ENCODE peak calls at places on chromosomes 1 and 21, in six cellular contexts. D is stomach, F is A549, N is sigmoid colon, O is SK-N-SH, I is ovary. A is an unnamed sample.

GRCh38 chr1:155038602-155039307 is 5.1 kb downstream of the DCST1 start:
- DNase-seq in I (no peak), N (no peak), D (peak), F (peak), O (no peak), A (no peak)

GRCh38 chr21:15749868-15750174 is 20.0 kb downstream of the USP25 start:
- DNase-seq in I (no peak), O (no peak), D (no peak), F (no peak), N (no peak), A (no peak)

GRCh38 chr1:182193908-182194550 is 132.5 kb upstream of the ZNF648 start:
- DNase-seq in O (no peak), I (peak), D (no peak), F (no peak), N (peak), A (no peak)

GRCh38 chr21:37437376-37438080 is 71.0 kb downstream of the DYRK1A start:
- DNase-seq in N (no peak), I (no peak), D (no peak), F (no peak), O (no peak), A (no peak)

GRCh38 chr1:211924256-211924655 is 93.7 kb upstream of the LPGAT1 start:
- DNase-seq in F (no peak), D (no peak), N (no peak), O (no peak), I (no peak), A (no peak)

GRCh38 chr21:16492892-16493291 is 763.1 kb downstream of the USP25 start:
- DNase-seq in N (no peak), F (no peak), D (no peak), I (no peak), O (no peak), A (no peak)

GRCh38 chr1:64917328-64917861 is 49.0 kb downstream of the JAK1 start:
- DNase-seq in N (peak), D (peak), F (peak), I (peak), O (no peak), A (no peak)

GRCh38 chr1:110645962-110646735 is 28.6 kb downstream of the KCNA3 start:
- DNase-seq in O (no peak), I (no peak), D (no peak), N (no peak), F (no peak), A (no peak)

GRCh38 chr1:44842763-44843655 is at the start of gene PTCH2:
- DNase-seq in N (peak), D (peak), O (peak), F (peak), I (peak), A (peak)

GRCh38 chr1:50879137-50879536 is 80.9 kb downstream of the FAF1 start:
- DNase-seq in O (no peak), N (no peak), F (no peak), D (no peak), I (no peak), A (no peak)

GRCh38 chr1:44326066-44326701 is 28.9 kb downstream of the ERI3 start:
- DNase-seq in O (no peak), F (no peak), D (no peak), N (no peak), I (no peak), A (no peak)

GRCh38 chr1:25030674-25031589 is 100.9 kb upstream of the RUNX3 start:
- DNase-seq in O (no peak), D (no peak), N (no peak), I (no peak), F (no peak), A (peak)

GRCh38 chr1:54459714-54460113 is 53.5 kb upstream of the SSBP3 start:
- DNase-seq in D (no peak), N (peak), I (no peak), F (no peak), O (peak), A (no peak)

DNA sequence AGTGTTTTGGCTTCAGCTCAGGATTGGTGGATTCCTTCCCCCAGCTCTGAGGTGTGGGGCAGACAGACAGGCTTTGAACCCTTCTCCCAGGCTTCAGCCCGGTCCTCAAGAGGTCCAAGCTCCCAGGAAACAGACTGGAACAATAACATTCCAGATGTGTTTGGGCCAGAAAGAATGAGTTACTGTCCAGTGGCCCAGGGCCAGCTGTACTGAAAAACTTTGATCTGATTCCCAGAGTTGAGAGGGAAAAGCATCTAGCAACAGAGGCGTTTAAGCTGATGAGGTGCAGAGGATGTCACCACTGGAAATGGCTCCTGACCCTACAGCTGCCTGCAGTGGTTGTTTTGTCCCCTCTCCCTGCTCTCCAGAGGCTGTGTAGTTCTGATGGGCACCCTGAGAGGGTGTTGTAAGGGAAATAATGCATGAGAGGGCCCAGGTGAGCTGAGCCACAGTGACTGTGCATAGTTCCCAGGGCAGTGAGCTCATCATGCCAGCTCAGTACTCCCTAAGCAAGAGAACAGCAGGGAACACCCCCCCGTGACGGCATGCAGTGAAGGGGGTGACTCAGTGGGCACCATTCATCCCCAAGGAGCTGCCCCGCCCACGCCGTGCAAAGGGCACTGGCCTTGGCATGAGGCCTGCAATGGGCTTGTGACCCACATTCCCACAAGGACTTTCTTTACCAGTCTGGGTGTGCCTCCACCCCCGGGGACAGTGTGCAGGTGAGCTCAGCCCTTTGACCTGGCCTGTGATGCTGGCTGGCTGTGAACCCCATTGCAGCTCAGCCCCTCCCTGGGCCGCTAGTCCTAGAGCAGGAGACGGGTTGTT is 13.8 kb upstream of the SFN start:
- DNase-seq in D (peak), F (peak), O (no peak), I (no peak), N (no peak), A (peak)
- TF ChIP-seq EP300 in D (no peak), F (peak), O (no peak), I (no peak), N (no peak), A (no peak)

GRCh38 chr1:33473900-33474299 is 1.5 kb downstream of the ZSCAN20 start:
- DNase-seq in N (no peak), F (no peak), I (no peak), O (no peak), D (no peak), A (no peak)

GRCh38 chr1:33468972-33469371 is 3.5 kb upstream of the ZSCAN20 start:
- DNase-seq in N (no peak), D (no peak), O (no peak), F (no peak), I (no peak), A (no peak)

GRCh38 chr1:33471416-33471815 is 1.0 kb upstream of the ZSCAN20 start:
- DNase-seq in D (no peak), F (no peak), O (no peak), I (no peak), N (no peak), A (no peak)

GRCh38 chr1:33470495-33471012 is 1.9 kb upstream of the ZSCAN20 start:
- DNase-seq in O (peak), F (peak), N (peak), I (peak), D (peak), A (peak)

GRCh38 chr1:33472349-33472980 is at the start of gene ZSCAN20:
- DNase-seq in N (peak), O (peak), I (peak), D (peak), F (peak), A (peak)
- TF ChIP-seq EP300 in N (peak), O (no peak), I (no peak), D (no peak), F (no peak), A (no peak)

GRCh38 chr1:176595217-176595616 is 132.2 kb downstream of the PAPPA2 start:
- DNase-seq in O (no peak), I (no peak), F (no peak), D (no peak), N (no peak), A (no peak)
- TF ChIP-seq EP300 in O (no peak), I (no peak), F (no peak), D (no peak), N (no peak), A (no peak)

DNA sequence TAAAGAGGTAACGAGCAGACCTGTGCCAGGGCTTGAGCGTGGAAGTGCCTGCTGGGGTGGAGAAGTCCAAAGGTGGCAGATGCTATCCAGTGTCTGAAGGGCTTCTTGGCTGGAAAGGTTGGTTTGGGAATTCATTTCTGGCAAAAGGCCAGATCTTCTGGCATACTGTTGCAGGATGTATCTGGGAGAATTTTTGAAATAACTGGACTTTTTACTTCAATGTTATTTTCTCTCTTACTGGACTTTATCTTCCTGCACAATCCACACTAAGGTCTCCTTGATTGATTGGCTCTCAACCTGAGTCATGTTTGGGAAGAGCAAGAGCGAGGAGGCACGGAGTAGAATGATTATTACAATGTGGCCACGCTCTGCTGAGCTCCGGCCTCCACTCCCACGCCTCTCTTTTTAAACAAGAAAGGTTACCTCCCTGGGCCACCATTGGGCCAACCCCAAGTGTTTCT is 278.4 kb downstream of the TM2D1 start:
- DNase-seq in F (no peak), D (no peak), O (no peak), N (no peak), I (no peak), A (no peak)
- TF ChIP-seq EP300 in F (no peak), D (no peak), O (no peak), N (no peak), I (no peak), A (no peak)

A was measured in upper lobe of left lung.